ENCODE peak calls at places on chromosomes 7 and 10, in nine cellular contexts. Y is brain microvascular endothelial cell; B is upper lobe of left lung; E is BJ; C is CD8-positive, alpha-beta memory T cell; H is A673; P is fibroblast of lung; Q is pancreas; N is heart left ventricle. F is an unnamed sample. For H3K36me3, the result is how much of the 10 kb centered on the place peaks cover.

GRCh38 chr10:98097611-98098010 is 36.8 kb upstream of the R3HCC1L start:
- DNase-seq in B (no peak), N (no peak), P (no peak), H (no peak), Q (no peak), E (no peak), Y (no peak), C (no peak), F (no peak)

GRCh38 chr7:101943306-101943705 is 125.9 kb downstream of the CUX1 start:
- DNase-seq in C (no peak), E (no peak), Q (no peak), N (no peak), P (no peak), Y (no peak), H (no peak), B (no peak), F (no peak)

GRCh38 chr10:103747193-103747865 is 108.0 kb downstream of the SH3PXD2A start:
- DNase-seq in E (no peak), H (no peak), N (no peak), Q (no peak), Y (no peak), C (no peak), P (no peak), B (no peak), F (no peak)

GRCh38 chr10:35127289-35127891 is 744 bp downstream of the CREM start:
- DNase-seq in N (peak), E (peak), P (peak), Q (peak), Y (peak), H (no peak), B (no peak), C (no peak), F (peak)

GRCh38 chr10:77939561-77940001 is 13.0 kb upstream of the DLG5 start:
- DNase-seq in N (peak), B (no peak), Q (no peak), Y (peak), P (peak), E (no peak), C (no peak), H (peak), F (no peak)

GRCh38 chr7:115951547-115951946 is 79.0 kb downstream of the TFEC start:
- DNase-seq in H (no peak), Q (no peak), Y (no peak), N (no peak), E (no peak), P (no peak), C (no peak), B (no peak), F (no peak)

GRCh38 chr7:32881074-32881982 is 10.2 kb downstream of the KBTBD2 start:
- DNase-seq in Q (no peak), N (no peak), P (no peak), B (no peak), H (peak), Y (no peak), E (no peak), C (no peak), F (no peak)

GRCh38 chr7:7786595-7786994 is 68.2 kb upstream of the RPA3 start:
- DNase-seq in B (no peak), C (no peak), Q (no peak), Y (no peak), P (no peak), N (no peak), E (no peak), H (no peak), F (no peak)

GRCh38 chr7:37921340-37921805 is 933 bp downstream of the EPDR1 start:
- DNase-seq in N (peak), C (no peak), H (peak), P (no peak), E (no peak), Q (peak), B (no peak), Y (peak), F (no peak)

GRCh38 chr10:128178319-128178937 is 52.2 kb upstream of the MKI67 start:
- DNase-seq in C (peak), Y (peak), Q (no peak), N (no peak), B (no peak), H (peak), P (peak), E (no peak), F (no peak)

GRCh38 chr10:101682172-101682825 is 12.7 kb downstream of the FBXW4 start:
- DNase-seq in P (peak), C (no peak), E (no peak), H (no peak), Y (no peak), Q (no peak), N (no peak), B (no peak), F (no peak)

GRCh38 chr10:24299587-24300258 is 90.8 kb downstream of the KIAA1217 start:
- DNase-seq in Q (no peak), Y (peak), H (no peak), P (no peak), B (no peak), N (no peak), C (no peak), E (no peak), F (no peak)

GRCh38 chr10:94546616-94547175 is 1.1 kb downstream of the HELLS start:
- DNase-seq in N (no peak), P (peak), H (peak), B (no peak), C (no peak), E (no peak), Y (no peak), Q (no peak), F (no peak)

GRCh38 chr10:13987472-13987871 is 343.3 kb downstream of the FRMD4A start:
- DNase-seq in Y (peak), H (no peak), E (no peak), B (no peak), Q (no peak), C (no peak), P (peak), N (no peak), F (no peak)

GRCh38 chr10:43802988-43803696 is 154.5 kb upstream of the ZNF32 start:
- DNase-seq in N (no peak), E (no peak), H (no peak), B (no peak), C (no peak), Q (no peak), Y (no peak), P (no peak), F (no peak)

GRCh38 chr7:2894118-2894940 is 50.2 kb upstream of the GNA12 start:
- DNase-seq in Q (no peak), C (peak), B (no peak), H (no peak), N (no peak), P (no peak), Y (no peak), E (no peak), F (no peak)

GRCh38 chr10:43125881-43126731 is 12.1 kb upstream of the CSGALNACT2 start:
- DNase-seq in N (no peak), E (no peak), Q (peak), Y (no peak), P (no peak), B (no peak), C (no peak), H (no peak), F (no peak)

GRCh38 chr7:96729795-96730194 is 20.1 kb upstream of the SEM1 start:
- DNase-seq in E (no peak), Y (no peak), P (no peak), C (no peak), H (no peak), B (no peak), Q (no peak), N (no peak), F (no peak)

GRCh38 chr7:919114-919442 is 35.4 kb downstream of the ADAP1 start:
- DNase-seq in E (no peak), C (no peak), Q (no peak), B (peak), H (no peak), Y (no peak), P (no peak), N (peak), F (no peak)

GRCh38 chr10:119103241-119103640 is 672 bp upstream of the DENND10 start:
- DNase-seq in N (no peak), Q (no peak), Y (no peak), P (no peak), B (no peak), C (peak), E (no peak), H (no peak), F (no peak)

GRCh38 chr10:119103687-119104652 is at the start of gene DENND10:
- DNase-seq in C (peak), B (peak), H (peak), N (peak), Q (peak), E (no peak), Y (peak), P (peak), F (peak)

GRCh38 chr10:119104653-119105024 is 726 bp downstream of the DENND10 start:
- DNase-seq in Q (peak), E (no peak), C (no peak), H (peak), B (no peak), P (peak), Y (no peak), N (peak), F (no peak)

GRCh38 chr10:119105155-119105554 is 1.2 kb downstream of the DENND10 start:
- DNase-seq in C (no peak), P (no peak), Q (no peak), N (no peak), E (no peak), Y (no peak), B (no peak), H (no peak), F (no peak)
- H3K4me3 ChIP-seq in C (no peak), P (peak), Q (peak), N (no peak), E (peak), Y (peak), B (peak), H (peak), F (peak)

GRCh38 chr10:70418229-70418628 is 14.3 kb downstream of the EIF4EBP2 start:
- DNase-seq in P (peak), Q (no peak), N (no peak), B (no peak), E (no peak), Y (peak), C (no peak), H (no peak), F (no peak)
- H3K36me3 ChIP-seq in P (under half), Q (under half), N (under half), B (under half), E (under half), Y (under half), C (under half), H (under half), F (under half)

GRCh38 chr10:80264081-80265056 is 25.1 kb downstream of the MAT1A start:
- DNase-seq in N (no peak), C (no peak), Y (no peak), P (no peak), Q (no peak), E (no peak), H (no peak), B (peak), F (no peak)
- H3K4me3 ChIP-seq in N (no peak), C (no peak), Y (no peak), P (no peak), Q (no peak), E (no peak), H (no peak), B (no peak), F (no peak)

GRCh38 chr10:73819513-73820093 is 8.2 kb upstream of the NDST2 start:
- DNase-seq in Q (peak), B (peak), Y (peak), P (no peak), N (peak), H (no peak), C (no peak), E (no peak), F (no peak)

GRCh38 chr10:73817826-73818225 is 6.4 kb upstream of the NDST2 start:
- DNase-seq in P (no peak), N (no peak), C (no peak), Y (no peak), B (no peak), H (no peak), Q (no peak), E (no peak), F (no peak)

GRCh38 chr10:73818402-73818801 is 7.0 kb upstream of the NDST2 start:
- DNase-seq in P (no peak), E (no peak), H (no peak), Y (no peak), C (no peak), Q (no peak), N (no peak), B (peak), F (no peak)

GRCh38 chr10:73816917-73817729 is 5.7 kb upstream of the NDST2 start:
- DNase-seq in C (no peak), Q (no peak), Y (no peak), E (no peak), N (no peak), B (no peak), H (no peak), P (no peak), F (no peak)

DNA sequence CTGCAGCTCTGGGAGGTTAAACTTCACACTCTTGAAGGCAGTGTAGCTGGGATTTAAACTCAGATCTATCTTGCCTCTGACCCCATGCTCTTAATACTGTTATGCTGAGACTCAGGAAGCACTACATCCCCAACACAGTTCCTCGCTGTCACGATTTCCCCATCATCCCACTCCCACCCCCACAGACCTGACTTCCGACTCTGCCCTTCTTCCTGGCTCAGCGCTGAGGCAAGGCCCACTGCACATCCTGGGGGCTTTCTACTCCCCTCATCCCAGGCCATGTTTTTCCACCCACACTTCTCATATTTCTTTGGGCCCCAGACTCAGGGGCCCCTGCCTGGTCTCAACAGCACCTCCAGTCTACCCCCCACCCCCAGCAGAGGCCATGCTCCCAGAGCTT is 7.6 kb upstream of the NDST2 start:
- DNase-seq in E (no peak), P (no peak), Q (no peak), N (no peak), Y (no peak), H (no peak), C (no peak), B (no peak), F (no peak)
- H3K36me3 ChIP-seq in E (under half), P (under half), Q (under half), N (under half), Y (under half), H (under half), C (under half), B (under half), F (under half)

GRCh38 chr7:117021960-117022359 is 68.7 kb downstream of the ST7 start:
- DNase-seq in Y (no peak), C (no peak), N (no peak), E (no peak), H (no peak), B (no peak), Q (no peak), P (no peak), F (no peak)

GRCh38 chr7:117019786-117020604 is 66.7 kb downstream of the ST7 start:
- DNase-seq in H (peak), C (no peak), Y (peak), P (peak), Q (peak), B (no peak), N (peak), E (peak), F (peak)

GRCh38 chr7:117023325-117023854 is 70.1 kb downstream of the ST7 start:
- DNase-seq in E (no peak), B (no peak), Q (no peak), H (no peak), Y (no peak), C (no peak), N (no peak), P (no peak), F (no peak)

GRCh38 chr7:117020605-117021002 is 67.3 kb downstream of the ST7 start:
- DNase-seq in E (no peak), C (no peak), B (no peak), N (no peak), Q (no peak), P (no peak), H (no peak), Y (no peak), F (no peak)

GRCh38 chr7:117021366-117021765 is 68.1 kb downstream of the ST7 start:
- DNase-seq in E (no peak), B (no peak), H (no peak), Y (no peak), C (no peak), Q (no peak), N (no peak), P (no peak), F (no peak)
- H3K4me3 ChIP-seq in E (no peak), B (no peak), H (no peak), Y (peak), C (no peak), Q (no peak), N (no peak), P (peak), F (peak)

F was measured in thoracic aorta.